ENCODE peak calls at places on chromosomes 4 and X, in six cellular contexts. Y, P, L, Q, U and X are unnamed samples.

GRCh38 chr4:101790521-101791188 is at the start of gene BANK1:
- DNase-seq in P (peak), L (peak), Q (no peak), Y (peak), U (peak), X (no peak)

GRCh38 chr4:164304240-164304639 is 449.7 kb upstream of the SMIM31 start:
- DNase-seq in L (peak), U (no peak), Y (no peak), Q (no peak), P (no peak), X (no peak)

GRCh38 chr4:3340703-3341088 is 47.9 kb downstream of the RGS12 start:
- DNase-seq in Y (no peak), Q (no peak), P (no peak), L (peak), U (peak), X (no peak)

GRCh38 chr4:73341454-73341853 is 62.6 kb upstream of the ALB start:
- DNase-seq in Y (peak), U (no peak), Q (no peak), P (peak), L (peak), X (peak)

GRCh38 chr4:122434285-122434684 is 22.2 kb downstream of the IL2 start:
- DNase-seq in L (no peak), Q (no peak), Y (no peak), U (no peak), P (no peak), X (no peak)

GRCh38 chr4:71559957-71560541 is 221.2 kb downstream of the SLC4A4 start:
- DNase-seq in U (no peak), L (peak), Y (peak), P (no peak), Q (no peak), X (peak)

GRCh38 chr4:142449771-142450373 is 396.2 kb downstream of the INPP4B start:
- DNase-seq in Q (no peak), L (no peak), Y (no peak), U (no peak), P (no peak), X (peak)

GRCh38 chr4:2363056-2363719 is 55.3 kb downstream of the ZFYVE28 start:
- DNase-seq in Q (no peak), L (no peak), P (no peak), Y (no peak), U (peak), X (peak)

GRCh38 chr4:159425749-159426376 is 323.0 kb downstream of the RAPGEF2 start:
- DNase-seq in P (no peak), U (no peak), Y (no peak), Q (no peak), L (no peak), X (no peak)

GRCh38 chr4:39587881-39588280 is 50.8 kb downstream of the SMIM14 start:
- DNase-seq in U (no peak), P (no peak), L (peak), Y (peak), Q (no peak), X (peak)

GRCh38 chr4:39591290-39591689 is 47.4 kb downstream of the SMIM14 start:
- DNase-seq in U (no peak), Y (no peak), P (no peak), L (peak), Q (no peak), X (peak)
- TF ChIP-seq CTCF in U (no peak), Y (no peak), P (no peak), L (peak), Q (no peak), X (peak)

DNA sequence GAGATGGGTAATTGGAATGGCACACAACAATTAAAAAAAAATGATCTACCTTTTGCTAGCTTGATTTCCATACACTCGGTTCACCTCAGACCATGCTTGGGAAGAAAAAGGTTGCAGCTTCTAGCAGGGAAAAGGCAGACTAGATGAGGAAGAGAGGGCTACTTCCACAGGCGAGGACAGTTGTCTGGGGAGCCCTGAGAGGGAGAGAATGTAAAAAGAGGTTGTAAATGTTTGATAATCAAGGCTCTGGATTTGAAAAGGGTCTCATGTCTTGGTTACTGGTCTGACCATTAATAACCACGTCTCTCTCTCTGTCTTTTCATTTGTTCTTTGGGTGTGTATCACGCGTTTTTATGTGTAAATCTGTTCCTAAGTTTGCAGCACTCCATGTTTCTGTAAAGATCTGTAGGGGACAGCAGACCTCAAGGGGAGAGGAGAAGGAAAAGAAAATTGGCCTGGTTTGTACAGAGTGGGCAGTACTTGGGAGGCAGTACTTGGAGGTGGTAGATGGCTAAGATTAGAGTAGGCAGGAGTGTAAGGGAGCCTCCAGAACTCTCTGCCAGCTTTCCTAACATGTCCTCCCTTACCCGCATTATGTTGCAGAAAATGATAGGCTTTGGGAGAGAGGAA is 750 bp downstream of the ARMCX5 start:
- DNase-seq in Q (no peak), Y (peak), U (no peak), P (no peak), L (peak), X (peak)
- TF ChIP-seq CTCF in Q (no peak), Y (no peak), U (no peak), P (no peak), L (no peak), X (peak)

GRCh38 chrX:53481093-53481492 is 46.9 kb upstream of the HSD17B10 start:
- DNase-seq in P (peak), Q (no peak), Y (no peak), U (no peak), L (no peak), X (no peak)
- TF ChIP-seq CTCF in P (peak), Q (no peak), Y (peak), U (peak), L (peak), X (peak)

GRCh38 chrX:155055494-155055893 is 15.4 kb downstream of the CMC4 start:
- DNase-seq in U (no peak), Q (no peak), Y (no peak), L (no peak), P (no peak), X (no peak)
- TF ChIP-seq CTCF in U (no peak), Q (no peak), Y (no peak), L (no peak), P (no peak), X (no peak)

DNA sequence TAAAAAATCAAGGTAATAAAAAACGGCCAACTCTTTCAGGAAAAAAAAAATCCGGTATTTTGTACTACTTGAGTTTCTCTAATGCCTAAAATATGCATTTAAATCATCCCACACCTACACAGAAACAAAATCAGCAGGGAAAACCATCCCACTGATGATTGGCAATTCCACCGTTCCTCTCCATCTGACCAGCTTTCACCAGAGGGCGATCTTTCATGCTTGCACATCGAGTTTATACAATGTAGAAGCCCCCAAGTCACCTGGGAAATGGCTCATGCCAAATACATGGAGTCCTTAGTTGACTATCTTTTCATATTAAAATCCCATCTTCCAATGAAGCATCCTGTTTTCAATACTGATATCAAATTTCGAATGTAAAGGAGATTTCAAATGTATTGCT is 69.2 kb downstream of the PTCHD1 start:
- DNase-seq in L (no peak), Y (no peak), P (no peak), Q (no peak), U (no peak), X (no peak)
- TF ChIP-seq CTCF in L (peak), Y (peak), P (peak), Q (no peak), U (no peak), X (no peak)

DNA sequence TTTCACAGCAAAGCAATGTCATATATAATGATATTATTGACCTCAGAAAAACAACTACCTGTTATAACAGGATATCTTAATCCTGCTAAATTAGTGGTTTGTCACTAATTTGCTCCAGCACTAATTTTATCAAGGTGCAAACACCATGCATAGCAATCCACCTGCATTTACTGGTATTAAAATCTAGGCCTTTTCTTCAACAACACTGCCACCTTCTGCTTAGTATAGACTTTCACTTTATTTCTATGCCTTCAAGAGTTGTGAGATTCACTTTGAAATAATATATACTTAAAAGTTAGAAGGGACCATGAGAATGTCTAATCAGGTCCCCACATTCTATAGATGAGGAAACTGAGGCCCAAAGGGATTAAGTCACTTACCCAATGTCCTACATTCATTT is 82.1 kb upstream of the IQCM start:
- DNase-seq in L (peak), P (no peak), Y (peak), Q (no peak), U (no peak), X (peak)
- TF ChIP-seq CTCF in L (peak), P (peak), Y (no peak), Q (peak), U (peak), X (peak)

GRCh38 chrX:21749924-21750323 is 8.0 kb downstream of the SMPX start:
- DNase-seq in U (no peak), Y (no peak), Q (no peak), P (no peak), L (no peak), X (no peak)
- TF ChIP-seq CTCF in U (no peak), Y (no peak), Q (no peak), P (no peak), L (no peak), X (no peak)

GRCh38 chrX:46648660-46649059 is 75.1 kb downstream of the CHST7 start:
- DNase-seq in U (no peak), P (no peak), L (no peak), Y (no peak), Q (no peak), X (no peak)

GRCh38 chrX:46649421-46650260 is 76.1 kb downstream of the CHST7 start:
- DNase-seq in L (no peak), Q (no peak), U (peak), P (peak), Y (peak), X (no peak)

GRCh38 chrX:46653482-46653881 is 79.9 kb downstream of the CHST7 start:
- DNase-seq in Q (no peak), P (peak), U (peak), L (peak), Y (no peak), X (no peak)
- TF ChIP-seq CTCF in Q (no peak), P (peak), U (peak), L (peak), Y (peak), X (peak)

GRCh38 chr4:55004831-55005230 is 120.6 kb downstream of the KDR start:
- DNase-seq in P (no peak), Q (no peak), L (no peak), U (no peak), Y (peak), X (peak)

GRCh38 chr4:55012363-55013255 is 112.8 kb downstream of the KDR start:
- DNase-seq in L (no peak), U (no peak), Y (no peak), P (no peak), Q (no peak), X (no peak)

GRCh38 chr4:55010550-55010949 is 114.8 kb downstream of the KDR start:
- DNase-seq in L (no peak), Y (no peak), P (no peak), U (no peak), Q (no peak), X (no peak)

GRCh38 chr4:55005910-55006309 is 119.5 kb downstream of the KDR start:
- DNase-seq in P (no peak), L (no peak), Y (no peak), U (no peak), Q (no peak), X (no peak)

GRCh38 chr4:55008166-55009056 is 117.0 kb downstream of the KDR start:
- DNase-seq in Q (no peak), P (peak), L (peak), Y (no peak), U (no peak), X (no peak)
- TF ChIP-seq CTCF in Q (peak), P (peak), L (peak), Y (peak), U (peak), X (peak)

GRCh38 chrX:150449313-150449712 is 86.2 kb downstream of the MAMLD1 start:
- DNase-seq in L (no peak), P (no peak), U (no peak), Y (no peak), Q (no peak), X (no peak)
- TF ChIP-seq CTCF in L (peak), P (peak), U (no peak), Y (no peak), Q (no peak), X (no peak)